ENCODE peak calls at places on chromosomes 12 and 14, in four cellular contexts. Q is CD4-positive, alpha-beta T cell; X is NCI-H82; I is progenitor cell of endocrine pancreas. G is an unnamed sample.

GRCh38 chr14:76320486-76320885 is 55.5 kb upstream of the ESRRB start:
- DNase-seq in Q (no peak), X (no peak), I (no peak), G (no peak)

GRCh38 chr12:80776706-80777105 is 60.0 kb downstream of the MYF5 start:
- DNase-seq in Q (no peak), X (no peak), I (no peak), G (no peak)

GRCh38 chr12:116361404-116362223 is 84.1 kb upstream of the MED13L start:
- DNase-seq in Q (no peak), X (no peak), I (no peak), G (no peak)

GRCh38 chr12:96265836-96266235 is 71.7 kb downstream of the ELK3 start:
- DNase-seq in Q (no peak), X (no peak), I (no peak), G (no peak)

GRCh38 chr14:95156153-95156764 is 1.1 kb downstream of the DICER1 start:
- DNase-seq in Q (no peak), X (peak), I (no peak), G (peak)

GRCh38 chr12:117587646-117588287 is 226.3 kb upstream of the NOS1 start:
- DNase-seq in Q (no peak), X (peak), I (peak), G (peak)

GRCh38 chr12:108850854-108851573 is 6.4 kb downstream of the SSH1 start:
- DNase-seq in Q (no peak), X (peak), I (no peak), G (peak)

GRCh38 chr14:104752338-104752734 is 611 bp upstream of the SIVA1 start:
- DNase-seq in Q (no peak), X (no peak), I (no peak), G (no peak)

GRCh38 chr14:105806568-105806967 is 280.2 kb downstream of the TMEM121 start:
- DNase-seq in Q (no peak), X (no peak), I (no peak), G (no peak)

GRCh38 chr12:120234643-120235368 is 30.7 kb downstream of the PXN start:
- DNase-seq in Q (no peak), X (peak), I (no peak), G (peak)

GRCh38 chr14:46137786-46138185 is 513.8 kb downstream of the RPL10L start:
- DNase-seq in Q (no peak), X (no peak), I (no peak), G (no peak)

GRCh38 chr12:52215587-52216031 is 17.4 kb upstream of the KRT7 start:
- DNase-seq in Q (no peak), X (no peak), I (no peak), G (peak)

GRCh38 chr12:107468182-107468581 is 217.4 kb upstream of the PWP1 start:
- DNase-seq in Q (no peak), X (no peak), I (no peak), G (no peak)

GRCh38 chr12:23729354-23729753 is 220.1 kb downstream of the SOX5 start:
- DNase-seq in Q (no peak), X (no peak), I (no peak), G (peak)

GRCh38 chr12:12364787-12365441 is 8.0 kb downstream of the BORCS5 start:
- DNase-seq in Q (no peak), X (no peak), I (no peak), G (no peak)

GRCh38 chr14:103624860-103625259 is 4.2 kb upstream of the KLC1 start:
- DNase-seq in Q (no peak), X (peak), I (no peak), G (peak)

GRCh38 chr14:68672609-68673285 is 120.1 kb downstream of the ZFP36L1 start:
- DNase-seq in Q (no peak), X (no peak), I (no peak), G (no peak)

GRCh38 chr14:28975084-28975483 is 208.5 kb downstream of the FOXG1 start:
- DNase-seq in Q (no peak), X (peak), I (no peak), G (no peak)

GRCh38 chr12:120800665-120801064 is 75.0 kb downstream of the ACADS start:
- DNase-seq in Q (no peak), X (no peak), I (no peak), G (peak)

GRCh38 chr14:41830679-41831078 is 224.0 kb downstream of the LRFN5 start:
- DNase-seq in Q (no peak), X (no peak), I (no peak), G (peak)

GRCh38 chr14:45426685-45427282 is 173.8 kb upstream of the MIS18BP1 start:
- DNase-seq in Q (no peak), X (peak), I (no peak), G (peak)

GRCh38 chr14:45103806-45104205 is 19.9 kb downstream of the PRPF39 start:
- DNase-seq in Q (no peak), X (no peak), I (no peak), G (no peak)

G was measured in iris pigment epithelial cell.